ENCODE peak calls at places on chromosomes 5 and 9, in ten cellular contexts. Z is HepG2, P is H54, O is A549, E is ovary, F is Peyer's patch, C is transverse colon, S is spleen, W is GM12891, J is HCT116. A is an unnamed sample.

GRCh38 chr5:172503925-172504730 is 49.8 kb upstream of the SH3PXD2B start:
- DNase-seq in Z (no peak), P (no peak), O (no peak), E (peak), F (peak), C (peak), S (peak), W (no peak), J (no peak), A (no peak)

GRCh38 chr5:65856520-65856919 is 69.9 kb upstream of the ERBIN start:
- DNase-seq in Z (no peak), P (no peak), O (no peak), E (no peak), F (no peak), C (no peak), S (no peak), W (no peak), J (no peak), A (no peak)

GRCh38 chr5:171152382-171152781 is 156.7 kb upstream of the TLX3 start:
- DNase-seq in Z (no peak), P (peak), O (peak), E (no peak), F (no peak), C (no peak), S (no peak), W (no peak), J (peak), A (no peak)

GRCh38 chr9:73719660-73720059 is 568.0 kb downstream of the ANXA1 start:
- DNase-seq in Z (no peak), P (no peak), O (no peak), E (no peak), F (no peak), C (no peak), S (no peak), W (no peak), J (no peak), A (no peak)

GRCh38 chr5:98483301-98483700 is 290.2 kb upstream of the RGMB start:
- DNase-seq in Z (no peak), P (no peak), O (no peak), E (no peak), F (no peak), C (no peak), S (no peak), W (no peak), J (no peak), A (no peak)

GRCh38 chr5:150441813-150442698 is 7.5 kb downstream of the RPS14 start:
- DNase-seq in Z (no peak), P (no peak), O (no peak), E (no peak), F (no peak), C (no peak), S (no peak), W (no peak), J (no peak), A (no peak)

GRCh38 chr9:18480649-18481048 is 6.7 kb downstream of the ADAMTSL1 start:
- DNase-seq in Z (no peak), P (no peak), O (no peak), E (no peak), F (no peak), C (no peak), S (no peak), W (no peak), J (no peak), A (no peak)

GRCh38 chr9:71647094-71647591 is 121.2 kb downstream of the CEMIP2 start:
- DNase-seq in Z (no peak), P (peak), O (no peak), E (peak), F (peak), C (peak), S (peak), W (no peak), J (peak), A (peak)

GRCh38 chr5:119268387-119269060 is 87.3 kb upstream of the TNFAIP8 start:
- DNase-seq in Z (peak), P (peak), O (peak), E (peak), F (peak), C (peak), S (peak), W (peak), J (peak), A (peak)
- TF ChIP-seq POLR2A in Z (peak), P (peak), O (peak), E (peak), F (peak), C (peak), S (peak), W (peak), J (peak), A (peak)

GRCh38 chr5:87909382-87909781 is 359.3 kb downstream of the TMEM161B start:
- DNase-seq in Z (no peak), P (no peak), O (no peak), E (no peak), F (no peak), C (no peak), S (no peak), W (no peak), J (no peak), A (no peak)
- TF ChIP-seq POLR2A in Z (no peak), P (no peak), O (no peak), E (no peak), F (no peak), C (no peak), S (no peak), W (no peak), J (no peak), A (no peak)

DNA sequence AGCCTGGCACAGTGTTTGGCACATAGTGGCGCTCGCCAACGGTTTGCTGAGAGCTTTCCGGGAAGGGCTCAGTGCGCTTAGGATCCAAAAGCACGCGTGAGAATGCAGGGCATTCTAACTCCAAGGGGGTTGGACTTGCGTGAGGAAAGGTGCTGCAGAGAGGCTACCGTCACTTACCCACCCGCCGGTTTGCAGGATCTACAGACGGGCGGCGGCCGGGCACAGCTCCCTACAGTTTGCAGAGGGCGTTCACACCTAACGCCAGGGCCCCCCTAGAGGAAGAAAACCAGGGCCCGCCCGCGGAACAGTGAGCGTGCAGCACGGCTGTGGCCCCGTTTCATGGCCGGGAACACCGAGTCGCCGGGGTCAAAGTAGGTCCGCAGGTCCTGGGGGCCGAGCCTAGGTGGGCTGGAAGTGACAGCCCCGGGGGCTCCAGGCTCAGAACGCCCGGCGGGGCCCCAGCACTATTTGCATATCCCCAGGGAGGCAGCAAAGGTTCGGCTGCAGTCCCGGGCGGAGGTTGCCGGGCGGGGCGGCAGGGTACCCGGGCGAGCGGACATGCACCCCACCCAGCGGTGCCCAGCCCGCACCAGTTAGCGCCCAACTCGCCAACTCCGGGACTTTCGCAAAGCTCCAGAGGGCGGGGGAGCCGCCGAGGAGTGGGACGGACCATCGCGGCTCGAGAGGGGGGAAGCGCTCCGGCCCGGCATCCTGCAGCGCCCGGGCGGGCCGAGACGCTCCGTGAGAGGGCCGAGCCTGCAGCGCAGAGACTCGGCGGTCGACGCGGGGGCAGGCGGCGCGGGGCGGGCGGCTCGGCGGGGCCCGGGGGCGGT is 498 bp upstream of the GALNT10 start:
- DNase-seq in Z (peak), P (peak), O (peak), E (peak), F (peak), C (peak), S (peak), W (peak), J (peak), A (peak)
- TF ChIP-seq POLR2A in Z (peak), P (peak), O (peak), E (no peak), F (peak), C (peak), S (no peak), W (peak), J (peak), A (peak)

GRCh38 chr9:133115604-133116345 is 5.3 kb downstream of the RALGDS start:
- DNase-seq in Z (no peak), P (peak), O (no peak), E (no peak), F (peak), C (no peak), S (peak), W (peak), J (no peak), A (peak)
- TF ChIP-seq POLR2A in Z (no peak), P (no peak), O (no peak), E (no peak), F (no peak), C (no peak), S (no peak), W (peak), J (no peak), A (no peak)

GRCh38 chr9:69671904-69672827 is at the start of gene APBA1:
- DNase-seq in Z (no peak), P (peak), O (peak), E (peak), F (peak), C (peak), S (peak), W (peak), J (no peak), A (peak)
- TF ChIP-seq POLR2A in Z (no peak), P (peak), O (no peak), E (no peak), F (peak), C (no peak), S (no peak), W (no peak), J (no peak), A (no peak)

A was measured in erythroblast.